ENCODE peak calls at places on chromosomes 3 and 15, in eight cellular contexts. One of them, this sample, is unnamed. For H3K27me3, the result is how much of the 10 kb centered on the place peaks cover.

GRCh38 chr3:196528639-196529233 is 13.6 kb upstream of the SMCO1 start:
- DNase-seq in right cardiac atrium: peak
- DNase-seq in PC-3: peak
- DNase-seq in colonic mucosa: peak
- DNase-seq in heart right ventricle: peak
- DNase-seq in upper lobe of right lung: peak
- DNase-seq in IMR-90: peak
- DNase-seq in spleen: peak
- DNase-seq in this sample: peak

GRCh38 chr3:132507657-132508056 is 89.4 kb upstream of the ACKR4 start:
- DNase-seq in colonic mucosa: no peak
- DNase-seq in spleen: no peak
- DNase-seq in upper lobe of right lung: no peak
- DNase-seq in IMR-90: no peak
- DNase-seq in right cardiac atrium: no peak
- DNase-seq in heart right ventricle: no peak
- DNase-seq in PC-3: no peak
- DNase-seq in this sample: no peak

GRCh38 chr15:36090276-36090946 is 489.0 kb upstream of the CDIN1 start:
- DNase-seq in colonic mucosa: no peak
- DNase-seq in IMR-90: no peak
- DNase-seq in PC-3: no peak
- DNase-seq in upper lobe of right lung: no peak
- DNase-seq in spleen: no peak
- DNase-seq in heart right ventricle: no peak
- DNase-seq in right cardiac atrium: no peak
- DNase-seq in this sample: no peak

GRCh38 chr3:186425788-186426730 is 64.0 kb upstream of the DGKG start:
- DNase-seq in heart right ventricle: no peak
- DNase-seq in right cardiac atrium: no peak
- DNase-seq in IMR-90: peak
- DNase-seq in colonic mucosa: no peak
- DNase-seq in upper lobe of right lung: no peak
- DNase-seq in spleen: no peak
- DNase-seq in PC-3: peak
- DNase-seq in this sample: no peak

GRCh38 chr15:70636540-70637165 is 126.7 kb downstream of the UACA start:
- DNase-seq in PC-3: peak
- DNase-seq in heart right ventricle: no peak
- DNase-seq in colonic mucosa: no peak
- DNase-seq in right cardiac atrium: no peak
- DNase-seq in upper lobe of right lung: no peak
- DNase-seq in IMR-90: no peak
- DNase-seq in spleen: no peak
- DNase-seq in this sample: no peak

GRCh38 chr15:50458301-50458700 is 34.1 kb downstream of the USP8 start:
- DNase-seq in heart right ventricle: no peak
- DNase-seq in PC-3: no peak
- DNase-seq in spleen: no peak
- DNase-seq in upper lobe of right lung: no peak
- DNase-seq in colonic mucosa: no peak
- DNase-seq in right cardiac atrium: no peak
- DNase-seq in IMR-90: no peak
- DNase-seq in this sample: no peak

GRCh38 chr15:52255008-52255407 is 40.6 kb downstream of the MYO5C start:
- DNase-seq in IMR-90: peak
- DNase-seq in upper lobe of right lung: no peak
- DNase-seq in heart right ventricle: no peak
- DNase-seq in PC-3: peak
- DNase-seq in colonic mucosa: no peak
- DNase-seq in spleen: no peak
- DNase-seq in right cardiac atrium: no peak
- DNase-seq in this sample: no peak

GRCh38 chr3:30310251-30310954 is 296.0 kb upstream of the TGFBR2 start:
- DNase-seq in heart right ventricle: no peak
- DNase-seq in right cardiac atrium: no peak
- DNase-seq in upper lobe of right lung: no peak
- DNase-seq in colonic mucosa: no peak
- DNase-seq in PC-3: no peak
- DNase-seq in IMR-90: peak
- DNase-seq in spleen: no peak
- DNase-seq in this sample: no peak

GRCh38 chr15:40930430-40931299 is 1.5 kb downstream of the DLL4 start:
- DNase-seq in IMR-90: peak
- DNase-seq in spleen: peak
- DNase-seq in upper lobe of right lung: peak
- DNase-seq in right cardiac atrium: peak
- DNase-seq in heart right ventricle: peak
- DNase-seq in colonic mucosa: peak
- DNase-seq in PC-3: peak
- DNase-seq in this sample: peak

GRCh38 chr3:15781131-15781530 is 16.6 kb downstream of the ANKRD28 start:
- DNase-seq in spleen: no peak
- DNase-seq in heart right ventricle: no peak
- DNase-seq in PC-3: no peak
- DNase-seq in right cardiac atrium: no peak
- DNase-seq in IMR-90: no peak
- DNase-seq in colonic mucosa: no peak
- DNase-seq in upper lobe of right lung: no peak
- DNase-seq in this sample: no peak

GRCh38 chr3:99172736-99173657 is 271.5 kb upstream of the DCBLD2 start:
- DNase-seq in upper lobe of right lung: peak
- DNase-seq in colonic mucosa: peak
- DNase-seq in spleen: no peak
- DNase-seq in right cardiac atrium: peak
- DNase-seq in IMR-90: peak
- DNase-seq in PC-3: peak
- DNase-seq in heart right ventricle: no peak
- DNase-seq in this sample: no peak

GRCh38 chr3:114877378-114878118 is 269.5 kb downstream of the ZBTB20 start:
- DNase-seq in right cardiac atrium: no peak
- DNase-seq in colonic mucosa: no peak
- DNase-seq in spleen: no peak
- DNase-seq in upper lobe of right lung: no peak
- DNase-seq in IMR-90: peak
- DNase-seq in PC-3: no peak
- DNase-seq in heart right ventricle: no peak
- DNase-seq in this sample: no peak

GRCh38 chr15:90405208-90405607 is 17.2 kb downstream of the IQGAP1 start:
- DNase-seq in upper lobe of right lung: no peak
- DNase-seq in colonic mucosa: no peak
- DNase-seq in right cardiac atrium: no peak
- DNase-seq in PC-3: no peak
- DNase-seq in IMR-90: no peak
- DNase-seq in heart right ventricle: no peak
- DNase-seq in spleen: no peak
- DNase-seq in this sample: no peak
- H3K27me3 ChIP-seq in upper lobe of right lung: under half
- H3K27me3 ChIP-seq in colonic mucosa: under half
- H3K27me3 ChIP-seq in right cardiac atrium: under half
- H3K27me3 ChIP-seq in PC-3: under half
- H3K27me3 ChIP-seq in IMR-90: under half
- H3K27me3 ChIP-seq in heart right ventricle: under half
- H3K27me3 ChIP-seq in spleen: under half
- H3K27me3 ChIP-seq in this sample: under half

DNA sequence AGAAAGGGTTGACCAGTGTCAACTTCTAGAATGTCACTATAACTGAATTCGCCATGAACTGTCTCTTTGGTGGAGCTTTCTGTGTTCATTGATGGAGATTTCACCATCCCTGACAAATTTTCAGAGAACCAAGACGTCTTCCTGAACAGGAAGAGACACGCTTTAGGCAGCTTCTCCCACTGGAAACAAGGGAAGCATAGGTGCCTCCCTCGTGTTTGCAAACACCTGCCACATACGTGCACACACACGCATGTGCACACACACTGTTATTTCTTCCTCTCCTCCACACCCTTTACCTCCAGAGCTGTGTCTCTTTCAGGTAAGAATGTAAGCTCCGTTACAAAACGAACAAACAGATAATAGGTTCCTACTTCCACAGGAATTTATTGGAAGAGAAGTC is 15.6 kb downstream of the ARRDC4 start:
- DNase-seq in PC-3: no peak
- DNase-seq in IMR-90: no peak
- DNase-seq in heart right ventricle: no peak
- DNase-seq in right cardiac atrium: no peak
- DNase-seq in colonic mucosa: no peak
- DNase-seq in spleen: no peak
- DNase-seq in upper lobe of right lung: no peak
- DNase-seq in this sample: no peak
- H3K27me3 ChIP-seq in PC-3: under half
- H3K27me3 ChIP-seq in IMR-90: under half
- H3K27me3 ChIP-seq in heart right ventricle: under half
- H3K27me3 ChIP-seq in right cardiac atrium: under half
- H3K27me3 ChIP-seq in colonic mucosa: under half
- H3K27me3 ChIP-seq in spleen: under half
- H3K27me3 ChIP-seq in upper lobe of right lung: under half
- H3K27me3 ChIP-seq in this sample: under half

DNA sequence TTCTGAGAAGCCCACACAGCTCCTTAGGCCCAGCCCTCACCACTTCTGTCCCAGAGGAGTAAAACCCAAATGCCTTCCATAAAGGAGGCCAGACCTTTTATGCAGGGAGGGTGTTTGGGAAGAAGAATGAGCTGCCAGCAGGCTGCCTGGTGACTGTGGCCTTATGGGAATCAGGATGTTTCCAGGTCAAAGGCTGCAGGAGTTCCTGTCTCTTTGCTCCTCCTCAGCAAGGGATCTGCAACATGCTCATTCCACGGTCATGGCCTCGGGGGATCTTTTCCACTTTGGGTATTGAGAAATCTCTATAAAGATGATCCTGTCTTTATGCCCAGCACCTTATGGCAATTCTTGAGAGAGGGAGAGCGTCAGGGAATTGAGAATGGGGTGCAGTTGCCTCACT is 25.2 kb upstream of the MAGEF1 start:
- DNase-seq in colonic mucosa: no peak
- DNase-seq in PC-3: no peak
- DNase-seq in upper lobe of right lung: no peak
- DNase-seq in heart right ventricle: no peak
- DNase-seq in IMR-90: no peak
- DNase-seq in spleen: peak
- DNase-seq in right cardiac atrium: no peak
- DNase-seq in this sample: peak
- H3K27me3 ChIP-seq in colonic mucosa: under half
- H3K27me3 ChIP-seq in PC-3: under half
- H3K27me3 ChIP-seq in upper lobe of right lung: under half
- H3K27me3 ChIP-seq in heart right ventricle: under half
- H3K27me3 ChIP-seq in IMR-90: under half
- H3K27me3 ChIP-seq in spleen: under half
- H3K27me3 ChIP-seq in right cardiac atrium: under half
- H3K27me3 ChIP-seq in this sample: under half

GRCh38 chr15:34754674-34755418 is at the start of gene GJD2:
- DNase-seq in IMR-90: no peak
- DNase-seq in colonic mucosa: no peak
- DNase-seq in PC-3: no peak
- DNase-seq in upper lobe of right lung: no peak
- DNase-seq in heart right ventricle: no peak
- DNase-seq in right cardiac atrium: peak
- DNase-seq in spleen: no peak
- DNase-seq in this sample: peak
- H3K27me3 ChIP-seq in IMR-90: under half
- H3K27me3 ChIP-seq in colonic mucosa: under half
- H3K27me3 ChIP-seq in PC-3: half or more
- H3K27me3 ChIP-seq in upper lobe of right lung: half or more
- H3K27me3 ChIP-seq in heart right ventricle: half or more
- H3K27me3 ChIP-seq in right cardiac atrium: under half
- H3K27me3 ChIP-seq in spleen: half or more
- H3K27me3 ChIP-seq in this sample: half or more

DNA sequence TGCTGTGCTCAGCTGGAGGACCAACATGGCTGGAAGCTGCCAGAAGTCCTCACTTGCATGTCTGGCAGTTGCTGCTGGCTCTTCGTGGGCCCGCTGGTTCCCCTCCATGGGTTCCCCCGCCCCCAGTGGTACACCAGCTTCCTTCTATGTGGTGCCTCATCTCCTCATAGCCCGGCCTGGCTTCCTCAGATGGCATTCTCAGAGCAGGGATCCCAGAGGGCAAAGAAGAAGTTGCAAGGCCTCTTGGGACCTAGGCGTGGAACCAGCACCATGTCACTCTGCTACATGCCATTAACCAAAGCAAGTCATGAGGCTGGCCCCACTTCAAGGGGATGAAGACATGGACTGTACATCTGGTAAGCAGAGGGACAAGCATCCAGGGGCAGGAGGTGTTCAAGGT is 2.9 kb upstream of the CFAP92 start:
- DNase-seq in IMR-90: no peak
- DNase-seq in colonic mucosa: no peak
- DNase-seq in upper lobe of right lung: no peak
- DNase-seq in spleen: no peak
- DNase-seq in heart right ventricle: no peak
- DNase-seq in right cardiac atrium: no peak
- DNase-seq in PC-3: no peak
- DNase-seq in this sample: no peak
- H3K27me3 ChIP-seq in IMR-90: half or more
- H3K27me3 ChIP-seq in colonic mucosa: under half
- H3K27me3 ChIP-seq in upper lobe of right lung: under half
- H3K27me3 ChIP-seq in spleen: under half
- H3K27me3 ChIP-seq in heart right ventricle: under half
- H3K27me3 ChIP-seq in right cardiac atrium: under half
- H3K27me3 ChIP-seq in PC-3: under half
- H3K27me3 ChIP-seq in this sample: under half

GRCh38 chr3:13039286-13039896 is 33.8 kb downstream of the IQSEC1 start:
- DNase-seq in right cardiac atrium: peak
- DNase-seq in upper lobe of right lung: no peak
- DNase-seq in spleen: no peak
- DNase-seq in heart right ventricle: no peak
- DNase-seq in PC-3: no peak
- DNase-seq in IMR-90: no peak
- DNase-seq in colonic mucosa: no peak
- DNase-seq in this sample: no peak
- H3K27me3 ChIP-seq in right cardiac atrium: under half
- H3K27me3 ChIP-seq in upper lobe of right lung: under half
- H3K27me3 ChIP-seq in spleen: under half
- H3K27me3 ChIP-seq in heart right ventricle: under half
- H3K27me3 ChIP-seq in PC-3: under half
- H3K27me3 ChIP-seq in IMR-90: half or more
- H3K27me3 ChIP-seq in colonic mucosa: under half
- H3K27me3 ChIP-seq in this sample: under half

DNA sequence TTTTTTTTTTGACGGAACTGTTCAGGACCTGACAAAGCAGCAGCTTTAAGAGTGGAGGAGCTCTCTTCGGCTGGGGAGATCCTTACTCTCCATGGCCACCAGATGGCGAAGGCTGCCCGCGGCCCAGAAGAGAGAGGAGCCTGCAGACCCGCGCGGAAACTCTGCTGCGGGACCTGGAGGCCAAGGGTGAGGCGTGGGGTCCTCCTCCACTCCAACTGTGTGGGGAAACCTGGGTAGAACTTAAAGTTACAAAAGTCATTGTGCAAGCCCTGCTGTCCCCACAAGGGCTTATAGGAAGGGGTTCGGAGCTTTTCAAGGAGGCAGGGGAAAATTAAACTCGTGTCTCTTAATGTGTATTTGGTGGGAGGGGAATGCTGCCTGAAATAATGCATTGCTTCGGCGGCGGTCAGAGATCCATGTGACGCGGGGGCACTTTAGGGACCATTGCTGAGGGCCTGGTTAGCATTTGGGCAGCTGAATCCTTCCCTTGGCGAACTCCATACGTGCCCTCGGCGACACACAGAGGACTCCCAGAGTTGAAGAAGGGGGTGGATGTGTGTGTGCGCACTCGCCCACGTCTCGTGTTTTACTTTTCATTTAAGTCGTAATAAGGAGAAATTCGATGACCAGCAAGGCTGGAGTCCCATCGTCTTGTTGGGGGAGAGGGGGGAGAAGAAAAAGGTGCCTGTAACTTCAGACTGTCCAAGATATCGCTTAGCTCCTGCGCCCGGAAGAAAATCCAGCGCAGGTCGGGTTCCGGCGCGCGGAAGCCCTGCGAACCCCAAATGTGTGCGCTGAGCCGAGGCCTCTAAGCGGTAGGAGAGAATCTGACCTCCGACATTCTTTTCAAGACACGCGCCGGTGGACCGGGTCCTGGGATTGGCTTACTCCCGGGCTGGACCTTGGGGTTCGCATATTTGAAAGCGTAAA is 9.7 kb downstream of the EOMES start:
- DNase-seq in heart right ventricle: peak
- DNase-seq in upper lobe of right lung: peak
- DNase-seq in IMR-90: peak
- DNase-seq in colonic mucosa: peak
- DNase-seq in PC-3: peak
- DNase-seq in spleen: peak
- DNase-seq in right cardiac atrium: peak
- DNase-seq in this sample: peak
- H3K27me3 ChIP-seq in heart right ventricle: half or more
- H3K27me3 ChIP-seq in upper lobe of right lung: half or more
- H3K27me3 ChIP-seq in IMR-90: half or more
- H3K27me3 ChIP-seq in colonic mucosa: under half
- H3K27me3 ChIP-seq in PC-3: under half
- H3K27me3 ChIP-seq in spleen: half or more
- H3K27me3 ChIP-seq in right cardiac atrium: under half
- H3K27me3 ChIP-seq in this sample: half or more

This sample was measured in left lung.